ENCODE peak calls at places on chromosomes 5 and 9, in four cellular contexts. D is NCI-H1105, P is fibroblast of pulmonary artery, O is head of caudate nucleus. J is an unnamed sample.

GRCh38 chr9:129989740-129990139 is 53.2 kb downstream of the FNBP1 start:
- DNase-seq in D (no peak), P (peak; percentile 71), O (no peak), J (no peak)

GRCh38 chr9:89154651-89155336 is 23.8 kb downstream of the SHC3 start:
- DNase-seq in D (no peak), P (peak; percentile 89), O (no peak), J (no peak)

GRCh38 chr5:150604010-150604409 is 36.5 kb upstream of the SYNPO start:
- DNase-seq in D (no peak), P (no peak), O (no peak), J (peak; percentile 14)

GRCh38 chr9:88816141-88816540 is 175.1 kb upstream of the S1PR3 start:
- DNase-seq in D (no peak), P (peak; percentile 50), O (no peak), J (no peak)

GRCh38 chr9:125142560-125143376 is 560 bp downstream of the SCAI start:
- DNase-seq in D (peak; percentile 2), P (no peak), O (no peak), J (no peak)

GRCh38 chr9:70021026-70021571 is 22.5 kb upstream of the MAMDC2 start:
- DNase-seq in D (no peak), P (peak; percentile 84), O (peak; percentile 63), J (peak; percentile 61)

GRCh38 chr5:50849554-50849953 is 183.1 kb downstream of the PARP8 start:
- DNase-seq in D (no peak), P (no peak), O (no peak), J (no peak)

GRCh38 chr5:1332461-1333001 is 12.4 kb downstream of the CLPTM1L start:
- DNase-seq in D (no peak), P (peak; percentile 12), O (no peak), J (no peak)

GRCh38 chr5:151569132-151570046 is 21.7 kb downstream of the FAT2 start:
- DNase-seq in D (no peak), P (peak; percentile 27), O (no peak), J (no peak)

GRCh38 chr9:38019731-38020130 is 49.3 kb downstream of the SHB start:
- DNase-seq in D (no peak), P (no peak), O (no peak), J (no peak)

GRCh38 chr9:100267211-100267610 is 85.5 kb downstream of the TEX10 start:
- DNase-seq in D (no peak), P (no peak), O (no peak), J (no peak)

J was measured in left ventricle myocardium inferior.